ENCODE peak calls at places on chromosomes 16 and 17, in four cellular contexts. W is CD8-positive, alpha-beta T cell; O is lung; A is keratinocyte. J is an unnamed sample. For H3K4me1, the result is how much of the 10 kb centered on the place peaks cover.

GRCh38 chr17:81397314-81398169 is 2.3 kb downstream of the BAHCC1 start:
- DNase-seq in O (no peak), A (no peak), W (no peak), J (no peak)

GRCh38 chr17:12041316-12041715 is 20.6 kb downstream of the MAP2K4 start:
- DNase-seq in O (no peak), A (no peak), W (no peak), J (no peak)

GRCh38 chr16:82033006-82033405 is 2.0 kb upstream of the HSD17B2 start:
- DNase-seq in O (peak), W (no peak), A (no peak), J (no peak)

GRCh38 chr16:17312100-17312732 is 158.5 kb downstream of the XYLT1 start:
- DNase-seq in A (peak), W (peak), O (no peak), J (peak)

GRCh38 chr17:10115536-10115932 is 82.9 kb downstream of the GAS7 start:
- DNase-seq in A (no peak), W (no peak), O (no peak), J (no peak)

GRCh38 chr16:71358464-71359031 is at the start of gene CALB2:
- DNase-seq in O (peak), A (no peak), W (peak), J (no peak)

GRCh38 chr17:2405247-2405926 is 4.5 kb upstream of the MNT start:
- DNase-seq in W (no peak), O (no peak), A (no peak), J (no peak)

GRCh38 chr16:83095926-83096692 is 469.3 kb downstream of the CDH13 start:
- DNase-seq in W (no peak), A (no peak), O (no peak), J (peak)

GRCh38 chr16:56493815-56494214 is 26.0 kb downstream of the BBS2 start:
- DNase-seq in A (no peak), O (no peak), W (no peak), J (no peak)

GRCh38 chr17:30000001-30000754 is 58.7 kb downstream of the EFCAB5 start:
- DNase-seq in O (no peak), A (no peak), W (no peak), J (no peak)

GRCh38 chr17:34816806-34817205 is 144.5 kb downstream of the CCT6B start:
- DNase-seq in A (no peak), W (no peak), O (no peak), J (no peak)

GRCh38 chr16:76941091-76941490 is 249.9 kb upstream of the MON1B start:
- DNase-seq in W (no peak), O (no peak), A (no peak), J (no peak)

GRCh38 chr17:10171057-10171456 is 27.3 kb downstream of the GAS7 start:
- DNase-seq in A (no peak), W (no peak), O (no peak), J (no peak)

GRCh38 chr17:2002767-2003329 is 22.3 kb downstream of the RTN4RL1 start:
- DNase-seq in O (no peak), A (no peak), W (no peak), J (no peak)

GRCh38 chr17:10768766-10769383 is 35.0 kb downstream of the TMEM238L start:
- DNase-seq in O (no peak), W (no peak), A (no peak), J (no peak)

GRCh38 chr16:73033271-73033998 is 14.5 kb downstream of the ZFHX3 start:
- DNase-seq in O (no peak), A (no peak), W (no peak), J (no peak)

GRCh38 chr17:47989159-47989558 is 18.2 kb downstream of the CDK5RAP3 start:
- DNase-seq in O (no peak), W (no peak), A (no peak), J (no peak)

GRCh38 chr16:21590791-21591190 is 8.6 kb upstream of the METTL9 start:
- DNase-seq in O (no peak), W (no peak), A (no peak), J (no peak)

GRCh38 chr17:45177563-45177962 is 15.9 kb downstream of the HEXIM2 start:
- DNase-seq in W (no peak), O (no peak), A (no peak), J (no peak)

GRCh38 chr17:57705921-57706695 is 39.0 kb downstream of the CCDC182 start:
- DNase-seq in W (no peak), A (no peak), O (peak), J (no peak)

GRCh38 chr17:17603178-17603894 is 11.8 kb upstream of the PEMT start:
- DNase-seq in W (no peak), O (no peak), A (no peak), J (no peak)

GRCh38 chr16:66842765-66843164 is 1.4 kb upstream of the CA7 start:
- DNase-seq in O (no peak), W (no peak), A (no peak), J (peak)

GRCh38 chr16:30621765-30622164 is 11.6 kb upstream of the ZNF689 start:
- DNase-seq in A (no peak), O (no peak), W (no peak), J (no peak)

GRCh38 chr16:55832788-55833583 is at the start of gene CES1:
- DNase-seq in A (no peak), O (peak), W (no peak), J (no peak)

GRCh38 chr17:46182961-46183360 is 10.3 kb downstream of the KANSL1 start:
- DNase-seq in A (no peak), W (no peak), O (no peak), J (no peak)

GRCh38 chr17:44768505-44769142 is 9.8 kb downstream of the ADAM11 start:
- DNase-seq in A (no peak), W (no peak), O (no peak), J (no peak)

GRCh38 chr16:19400709-19401108 is 17.0 kb upstream of the TMC5 start:
- DNase-seq in W (no peak), A (no peak), O (no peak), J (no peak)

GRCh38 chr16:66369055-66369592 is 2.6 kb downstream of the CDH5 start:
- DNase-seq in A (no peak), W (no peak), O (no peak), J (no peak)

GRCh38 chr16:71357681-71358080 is 842 bp upstream of the CALB2 start:
- DNase-seq in O (no peak), W (no peak), A (no peak), J (no peak)

GRCh38 chr17:2954898-2955445 is 108.4 kb downstream of the OR1D5 start:
- DNase-seq in W (no peak), O (no peak), A (peak), J (no peak)

GRCh38 chr17:27610304-27610676 is 20.7 kb upstream of the LGALS9 start:
- DNase-seq in O (no peak), W (no peak), A (no peak), J (no peak)

GRCh38 chr16:46728804-46729203 is 19.3 kb downstream of the MYLK3 start:
- DNase-seq in A (no peak), W (no peak), O (no peak), J (no peak)

GRCh38 chr17:53490447-53490968 is 332.2 kb upstream of the KIF2B start:
- DNase-seq in O (no peak), A (no peak), W (no peak), J (no peak)

GRCh38 chr17:43860927-43861622 is 14.1 kb downstream of the CD300LG start:
- DNase-seq in W (no peak), A (no peak), O (no peak), J (no peak)

DNA sequence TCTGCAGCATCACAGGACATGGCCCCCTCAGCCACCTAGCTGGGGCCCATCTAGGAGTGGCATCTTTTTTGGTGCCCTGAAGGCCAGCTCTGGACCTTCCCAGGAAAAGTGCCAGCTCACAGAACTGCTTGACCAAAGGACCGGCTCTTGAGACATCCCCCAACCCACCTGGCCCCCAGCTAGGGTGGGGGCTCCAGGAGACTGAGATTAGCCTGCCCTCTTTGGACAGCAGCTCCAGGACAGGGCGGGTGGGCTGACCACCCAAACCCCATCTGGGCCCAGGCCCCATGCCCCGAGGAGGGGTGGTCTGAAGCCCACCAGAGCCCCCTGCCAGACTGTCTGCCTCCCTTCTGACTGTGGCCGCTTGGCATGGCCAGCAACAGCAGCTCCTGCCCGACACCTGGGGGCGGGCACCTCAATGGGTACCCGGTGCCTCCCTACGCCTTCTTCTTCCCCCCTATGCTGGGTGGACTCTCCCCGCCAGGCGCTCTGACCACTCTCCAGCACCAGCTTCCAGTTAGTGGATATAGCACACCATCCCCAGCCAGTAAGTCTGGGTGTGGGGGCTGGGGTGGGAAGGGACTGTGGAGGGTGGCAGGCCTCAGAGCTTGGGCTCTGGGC is 22.0 kb downstream of the RARA start:
- DNase-seq in O (no peak), A (no peak), W (no peak), J (no peak)
- H3K4me1 ChIP-seq in O (under half), A (under half), W (half or more), J (under half)

GRCh38 chr16:85125570-85126382 is 13.5 kb upstream of the CIBAR2 start:
- DNase-seq in O (no peak), W (no peak), A (no peak), J (no peak)

GRCh38 chr16:85126383-85126730 is 14.1 kb upstream of the CIBAR2 start:
- DNase-seq in W (no peak), O (no peak), A (no peak), J (no peak)

GRCh38 chr16:85128079-85128837 is 16.0 kb upstream of the CIBAR2 start:
- DNase-seq in A (no peak), O (no peak), W (no peak), J (no peak)

GRCh38 chr16:85124636-85125346 is 12.5 kb upstream of the CIBAR2 start:
- DNase-seq in W (no peak), O (no peak), A (no peak), J (no peak)

GRCh38 chr16:85126731-85127662 is 14.7 kb upstream of the CIBAR2 start:
- DNase-seq in W (no peak), O (no peak), A (no peak), J (no peak)
- TF ChIP-seq CTCF in W (no peak), O (no peak), A (no peak), J (no peak)

DNA sequence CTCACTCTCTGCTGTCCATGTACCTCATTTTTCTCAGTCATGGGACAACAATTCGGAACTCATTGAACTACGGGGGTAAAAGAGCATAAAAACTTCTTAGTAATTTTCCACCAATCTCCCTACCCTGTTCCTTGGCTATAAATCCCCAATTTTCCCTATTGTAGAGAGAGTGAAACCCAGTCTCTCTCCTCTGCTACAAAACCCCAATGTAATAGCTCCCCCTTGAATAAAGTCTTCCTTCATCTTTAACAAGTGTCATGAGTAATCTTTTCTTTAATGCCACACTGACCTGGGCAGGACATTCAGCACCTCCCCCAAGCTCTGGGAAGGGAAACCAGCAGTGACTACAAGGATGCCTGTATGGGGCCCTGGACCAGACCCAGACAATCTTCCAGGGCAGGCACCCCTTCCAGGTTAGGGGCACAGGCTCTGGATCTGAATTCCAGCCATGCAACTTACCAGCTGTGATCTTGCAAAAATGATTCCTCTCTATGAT is 10.2 kb upstream of the EIF1 start:
- DNase-seq in W (no peak), A (no peak), O (peak), J (no peak)
- H3K4me3 ChIP-seq in W (peak), A (peak), O (peak), J (peak)

DNA sequence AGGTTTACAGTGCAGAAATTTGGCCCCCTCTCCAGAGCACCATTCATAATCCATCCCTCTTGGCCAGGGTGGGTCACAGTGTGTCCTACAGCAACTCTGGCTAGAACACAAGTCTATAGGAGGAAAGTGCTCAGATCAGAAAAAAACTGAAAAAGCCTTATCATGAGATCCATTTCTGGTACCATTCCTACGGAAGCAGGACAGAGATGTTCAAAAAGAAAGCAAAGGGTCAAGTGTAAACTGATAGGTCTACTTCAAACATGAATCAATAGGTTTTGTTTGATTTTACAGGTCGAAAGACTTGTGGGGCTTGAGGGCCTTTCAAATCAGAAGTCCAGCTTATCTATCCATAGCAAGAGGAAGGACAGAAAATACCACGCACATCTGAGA is 326.4 kb downstream of the SOX9 start:
- DNase-seq in W (no peak), A (no peak), O (no peak), J (no peak)
- H3K4me1 ChIP-seq in W (under half), A (under half), O (under half), J (under half)

GRCh38 chr17:13619462-13619861 is 17.7 kb upstream of the HS3ST3A1 start:
- DNase-seq in A (no peak), W (no peak), O (no peak), J (no peak)
- TF ChIP-seq CTCF in A (peak), W (no peak), O (no peak), J (no peak)

DNA sequence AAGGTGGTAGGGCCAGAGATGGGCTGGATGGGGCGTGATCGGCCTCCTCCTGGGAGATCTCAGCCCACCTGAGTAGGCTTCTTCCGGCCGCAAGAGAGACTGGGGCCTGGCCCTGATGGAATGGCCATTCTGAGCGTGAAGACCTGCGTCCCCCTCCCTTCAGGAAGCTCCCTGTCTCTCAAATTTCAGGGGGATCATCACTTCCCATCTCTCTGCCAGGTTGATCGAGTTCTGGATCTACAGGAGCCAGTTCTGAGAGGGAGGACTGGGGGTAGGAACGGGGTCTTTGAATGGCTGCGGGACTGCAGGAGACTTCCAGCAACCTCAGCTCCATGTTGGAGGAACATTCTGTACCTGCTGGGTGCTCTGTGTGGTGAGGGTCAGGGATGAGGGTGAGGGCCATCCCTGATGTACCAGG is 9.3 kb upstream of the GSDMA start:
- DNase-seq in O (no peak), A (no peak), W (no peak), J (no peak)
- H3K4me3 ChIP-seq in O (peak), A (peak), W (peak), J (peak)

GRCh38 chr17:50693041-50693682 is 14.6 kb downstream of the ANKRD40 start:
- DNase-seq in O (no peak), W (no peak), A (no peak), J (no peak)
- H3K4me1 ChIP-seq in O (under half), W (under half), A (under half), J (under half)

DNA sequence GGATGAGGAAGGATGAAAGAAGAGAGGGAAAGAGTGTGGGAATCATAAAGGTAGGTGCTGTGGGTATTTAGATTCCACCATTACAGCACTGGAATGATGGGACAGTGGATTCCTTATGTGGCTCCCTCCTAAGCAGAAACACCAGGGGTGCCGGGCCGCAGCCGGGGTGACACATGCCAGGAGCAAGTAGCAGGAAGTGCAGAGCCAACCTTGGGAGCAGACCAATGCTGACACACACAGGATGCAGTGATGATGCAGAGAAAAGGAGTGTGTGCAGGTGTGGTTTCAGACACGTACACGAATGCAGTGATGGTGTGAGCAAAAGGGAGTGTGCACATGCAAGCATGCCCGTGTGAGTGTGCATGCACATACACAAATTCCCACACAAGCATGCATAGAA is 338.0 kb downstream of the SLC39A11 start:
- DNase-seq in W (no peak), A (peak), O (no peak), J (no peak)
- TF ChIP-seq CTCF in W (no peak), A (peak), O (no peak), J (no peak)

GRCh38 chr16:255183-255582 is 20.6 kb downstream of the RGS11 start:
- DNase-seq in W (no peak), A (no peak), O (no peak), J (no peak)

GRCh38 chr16:249431-249830 is 14.8 kb downstream of the FAM234A start:
- DNase-seq in O (no peak), A (no peak), W (no peak), J (no peak)

GRCh38 chr16:253833-254232 is 19.2 kb downstream of the FAM234A start:
- DNase-seq in W (no peak), A (no peak), O (no peak), J (no peak)

GRCh38 chr16:254461-254860 is 19.8 kb downstream of the FAM234A start:
- DNase-seq in W (no peak), A (no peak), O (no peak), J (no peak)

DNA sequence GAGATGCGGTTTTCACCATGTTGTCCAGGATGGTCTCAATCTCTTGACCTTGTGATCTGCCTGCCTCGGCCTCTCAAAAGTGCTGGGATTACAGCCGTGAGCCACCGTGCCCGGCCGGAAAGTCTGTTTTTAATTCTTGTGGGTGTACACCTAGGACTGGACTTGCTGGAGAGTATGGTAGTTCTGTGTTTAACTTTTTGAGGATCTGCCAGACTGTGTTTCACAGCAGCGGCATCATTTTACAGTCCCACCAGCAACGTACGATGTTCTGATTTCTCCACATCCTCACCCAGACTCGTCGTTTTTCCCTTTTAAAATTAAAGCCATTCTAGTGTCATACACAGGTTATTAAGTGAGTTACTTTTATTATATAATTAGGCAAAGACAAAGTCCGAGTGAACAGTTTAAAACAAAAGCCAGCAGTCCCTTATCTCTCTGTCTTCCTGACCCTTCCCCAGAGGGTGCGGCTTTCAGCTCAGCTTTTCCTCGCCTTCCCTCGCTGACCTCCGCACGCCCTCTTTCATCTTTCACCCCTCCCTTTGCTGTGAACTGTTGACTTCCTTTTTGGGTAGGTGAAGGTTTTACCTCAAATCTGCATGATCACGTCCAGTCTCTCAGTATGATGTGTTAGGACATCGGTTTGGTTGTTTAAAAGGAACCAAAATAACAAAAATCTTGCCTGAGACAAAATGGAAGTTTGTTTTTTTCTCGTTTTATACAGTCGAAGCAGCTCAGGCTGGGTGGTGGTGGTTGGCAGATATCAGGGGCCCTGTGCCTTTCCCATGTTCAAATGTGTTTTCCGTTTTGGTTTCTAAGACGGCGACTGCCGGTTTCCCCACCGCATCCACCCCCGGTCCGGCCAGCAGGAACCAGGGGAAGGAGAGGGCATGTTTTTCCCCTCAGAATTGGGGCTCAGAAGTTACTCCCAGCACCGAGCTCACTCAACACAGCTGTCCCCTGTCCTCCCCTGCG is 18.0 kb downstream of the FAM234A start:
- DNase-seq in W (no peak), A (no peak), O (no peak), J (no peak)
- H3K4me3 ChIP-seq in W (peak), A (no peak), O (no peak), J (no peak)

GRCh38 chr17:75878174-75878998 is at the start of gene TRIM47:
- DNase-seq in A (no peak), W (no peak), O (peak), J (peak)
- H3K4me1 ChIP-seq in A (under half), W (under half), O (under half), J (under half)